ENCODE peak calls at places on chromosomes 6 and 20, in five cellular contexts. One of them, this sample, is unnamed.
A peak's percentile ranks its signal among the peaks of the same experiment; 100 is the strongest.

GRCh38 chr20:59663513-59663890 is 59.2 kb downstream of the PHACTR3 start:
- DNase-seq in mesenchymal stem cell: no peak
- DNase-seq in NCI-H345: no peak
- DNase-seq in C1 segment of cervical spinal cord: no peak
- DNase-seq in kidney tubule cell: no peak
- DNase-seq in this sample: no peak

GRCh38 chr20:58852559-58853271 is at the start of gene GNAS:
- DNase-seq in mesenchymal stem cell: peak; percentile 72
- DNase-seq in NCI-H345: no peak
- DNase-seq in C1 segment of cervical spinal cord: peak; percentile 32
- DNase-seq in kidney tubule cell: peak; percentile 59
- DNase-seq in this sample: peak; percentile 5

GRCh38 chr6:135173242-135173988 is 7.7 kb upstream of the MYB start:
- DNase-seq in mesenchymal stem cell: no peak
- DNase-seq in NCI-H345: no peak
- DNase-seq in C1 segment of cervical spinal cord: no peak
- DNase-seq in kidney tubule cell: no peak
- DNase-seq in this sample: no peak

GRCh38 chr20:60203451-60203850 is 245.2 kb downstream of the CDH26 start:
- DNase-seq in mesenchymal stem cell: no peak
- DNase-seq in NCI-H345: no peak
- DNase-seq in C1 segment of cervical spinal cord: no peak
- DNase-seq in kidney tubule cell: peak; percentile 35
- DNase-seq in this sample: no peak

GRCh38 chr6:28693033-28693750 is 167.5 kb downstream of the GPX5 start:
- DNase-seq in mesenchymal stem cell: no peak
- DNase-seq in NCI-H345: no peak
- DNase-seq in C1 segment of cervical spinal cord: no peak
- DNase-seq in kidney tubule cell: peak; percentile 74
- DNase-seq in this sample: no peak

GRCh38 chr6:161903584-161904232 is 629.8 kb upstream of the AGPAT4 start:
- DNase-seq in mesenchymal stem cell: no peak
- DNase-seq in NCI-H345: no peak
- DNase-seq in C1 segment of cervical spinal cord: no peak
- DNase-seq in kidney tubule cell: no peak
- DNase-seq in this sample: no peak

GRCh38 chr20:13205848-13206434 is 15.1 kb upstream of the ISM1 start:
- DNase-seq in mesenchymal stem cell: no peak
- DNase-seq in NCI-H345: peak; percentile 30
- DNase-seq in C1 segment of cervical spinal cord: no peak
- DNase-seq in kidney tubule cell: peak; percentile 24
- DNase-seq in this sample: no peak

GRCh38 chr6:23655502-23655901 is 470.5 kb upstream of the NRSN1 start:
- DNase-seq in mesenchymal stem cell: no peak
- DNase-seq in NCI-H345: peak; percentile 9
- DNase-seq in C1 segment of cervical spinal cord: no peak
- DNase-seq in kidney tubule cell: no peak
- DNase-seq in this sample: peak; percentile 2

GRCh38 chr6:107563694-107564093 is 73.8 kb downstream of the SOBP start:
- DNase-seq in mesenchymal stem cell: no peak
- DNase-seq in NCI-H345: no peak
- DNase-seq in C1 segment of cervical spinal cord: no peak
- DNase-seq in kidney tubule cell: no peak
- DNase-seq in this sample: no peak

GRCh38 chr6:20778917-20779316 is 244.7 kb downstream of the CDKAL1 start:
- DNase-seq in mesenchymal stem cell: no peak
- DNase-seq in NCI-H345: no peak
- DNase-seq in C1 segment of cervical spinal cord: no peak
- DNase-seq in kidney tubule cell: no peak
- DNase-seq in this sample: no peak

GRCh38 chr6:28657756-28658465 is 132.2 kb downstream of the GPX5 start:
- DNase-seq in mesenchymal stem cell: peak; percentile 71
- DNase-seq in NCI-H345: peak; percentile 25
- DNase-seq in C1 segment of cervical spinal cord: no peak
- DNase-seq in kidney tubule cell: peak; percentile 69
- DNase-seq in this sample: no peak